ENCODE peak calls at places on chromosomes 2 and 18, in five cellular contexts. One of them, this sample, is unnamed.

GRCh38 chr2:239913632-239914417 is 111.3 kb downstream of the NDUFA10 start:
- DNase-seq in AML-193: no peak
- DNase-seq in HS-5: no peak
- DNase-seq in activated T-helper 1 cell treated with anti-CD3 and anti-CD28 coated beads, Interleukin-12 subunit alpha, Interleukin-12 subunit beta, Interleukin-2, Interleukin-4 antibody, amounts not matched to agents 30 ng/mL and 10 ng/mL and 1 ng/mL, durations not matched to agents 14 hours and 24 hours and 36 hours: no peak
- DNase-seq in fibroblast of pulmonary artery: no peak
- DNase-seq in this sample: no peak

GRCh38 chr2:206231669-206232286 is 42.7 kb upstream of the ZDBF2 start:
- DNase-seq in AML-193: no peak
- DNase-seq in HS-5: no peak
- DNase-seq in activated T-helper 1 cell treated with anti-CD3 and anti-CD28 coated beads, Interleukin-12 subunit alpha, Interleukin-12 subunit beta, Interleukin-2, Interleukin-4 antibody, amounts not matched to agents 30 ng/mL and 10 ng/mL and 1 ng/mL, durations not matched to agents 14 hours and 24 hours and 36 hours: no peak
- DNase-seq in fibroblast of pulmonary artery: no peak
- DNase-seq in this sample: no peak

GRCh38 chr18:63336366-63337099 is 17.0 kb upstream of the BCL2 start:
- DNase-seq in AML-193: no peak
- DNase-seq in HS-5: peak
- DNase-seq in activated T-helper 1 cell treated with anti-CD3 and anti-CD28 coated beads, Interleukin-12 subunit alpha, Interleukin-12 subunit beta, Interleukin-2, Interleukin-4 antibody, amounts not matched to agents 30 ng/mL and 10 ng/mL and 1 ng/mL, durations not matched to agents 14 hours and 24 hours and 36 hours: no peak
- DNase-seq in fibroblast of pulmonary artery: peak
- DNase-seq in this sample: peak

GRCh38 chr18:72808688-72809087 is 59.1 kb downstream of the NETO1 start:
- DNase-seq in AML-193: no peak
- DNase-seq in HS-5: no peak
- DNase-seq in activated T-helper 1 cell treated with anti-CD3 and anti-CD28 coated beads, Interleukin-12 subunit alpha, Interleukin-12 subunit beta, Interleukin-2, Interleukin-4 antibody, amounts not matched to agents 30 ng/mL and 10 ng/mL and 1 ng/mL, durations not matched to agents 14 hours and 24 hours and 36 hours: no peak
- DNase-seq in fibroblast of pulmonary artery: no peak
- DNase-seq in this sample: no peak

GRCh38 chr18:75208055-75208835 is 694 bp downstream of the PTGR3 start:
- DNase-seq in AML-193: peak
- DNase-seq in HS-5: no peak
- DNase-seq in activated T-helper 1 cell treated with anti-CD3 and anti-CD28 coated beads, Interleukin-12 subunit alpha, Interleukin-12 subunit beta, Interleukin-2, Interleukin-4 antibody, amounts not matched to agents 30 ng/mL and 10 ng/mL and 1 ng/mL, durations not matched to agents 14 hours and 24 hours and 36 hours: peak
- DNase-seq in fibroblast of pulmonary artery: peak
- DNase-seq in this sample: no peak

GRCh38 chr2:185181901-185182300 is 556.7 kb upstream of the FSIP2 start:
- DNase-seq in AML-193: no peak
- DNase-seq in HS-5: no peak
- DNase-seq in activated T-helper 1 cell treated with anti-CD3 and anti-CD28 coated beads, Interleukin-12 subunit alpha, Interleukin-12 subunit beta, Interleukin-2, Interleukin-4 antibody, amounts not matched to agents 30 ng/mL and 10 ng/mL and 1 ng/mL, durations not matched to agents 14 hours and 24 hours and 36 hours: no peak
- DNase-seq in fibroblast of pulmonary artery: no peak
- DNase-seq in this sample: no peak

GRCh38 chr2:31606511-31606910 is 25.8 kb upstream of the SRD5A2 start:
- DNase-seq in AML-193: no peak
- DNase-seq in HS-5: no peak
- DNase-seq in activated T-helper 1 cell treated with anti-CD3 and anti-CD28 coated beads, Interleukin-12 subunit alpha, Interleukin-12 subunit beta, Interleukin-2, Interleukin-4 antibody, amounts not matched to agents 30 ng/mL and 10 ng/mL and 1 ng/mL, durations not matched to agents 14 hours and 24 hours and 36 hours: no peak
- DNase-seq in fibroblast of pulmonary artery: no peak
- DNase-seq in this sample: no peak

GRCh38 chr2:154029504-154029903 is 157.8 kb downstream of the GALNT13 start:
- DNase-seq in AML-193: no peak
- DNase-seq in HS-5: no peak
- DNase-seq in activated T-helper 1 cell treated with anti-CD3 and anti-CD28 coated beads, Interleukin-12 subunit alpha, Interleukin-12 subunit beta, Interleukin-2, Interleukin-4 antibody, amounts not matched to agents 30 ng/mL and 10 ng/mL and 1 ng/mL, durations not matched to agents 14 hours and 24 hours and 36 hours: no peak
- DNase-seq in fibroblast of pulmonary artery: no peak
- DNase-seq in this sample: no peak

GRCh38 chr18:24220318-24220688 is 81.4 kb downstream of the CABYR start:
- DNase-seq in AML-193: no peak
- DNase-seq in HS-5: no peak
- DNase-seq in activated T-helper 1 cell treated with anti-CD3 and anti-CD28 coated beads, Interleukin-12 subunit alpha, Interleukin-12 subunit beta, Interleukin-2, Interleukin-4 antibody, amounts not matched to agents 30 ng/mL and 10 ng/mL and 1 ng/mL, durations not matched to agents 14 hours and 24 hours and 36 hours: no peak
- DNase-seq in fibroblast of pulmonary artery: no peak
- DNase-seq in this sample: no peak

GRCh38 chr2:161136696-161137324 is 23.4 kb upstream of the TANK start:
- DNase-seq in AML-193: peak
- DNase-seq in HS-5: no peak
- DNase-seq in activated T-helper 1 cell treated with anti-CD3 and anti-CD28 coated beads, Interleukin-12 subunit alpha, Interleukin-12 subunit beta, Interleukin-2, Interleukin-4 antibody, amounts not matched to agents 30 ng/mL and 10 ng/mL and 1 ng/mL, durations not matched to agents 14 hours and 24 hours and 36 hours: peak
- DNase-seq in fibroblast of pulmonary artery: peak
- DNase-seq in this sample: no peak

GRCh38 chr2:112164876-112165275 is 26.7 kb downstream of the FBLN7 start:
- DNase-seq in AML-193: no peak
- DNase-seq in HS-5: no peak
- DNase-seq in activated T-helper 1 cell treated with anti-CD3 and anti-CD28 coated beads, Interleukin-12 subunit alpha, Interleukin-12 subunit beta, Interleukin-2, Interleukin-4 antibody, amounts not matched to agents 30 ng/mL and 10 ng/mL and 1 ng/mL, durations not matched to agents 14 hours and 24 hours and 36 hours: no peak
- DNase-seq in fibroblast of pulmonary artery: no peak
- DNase-seq in this sample: no peak

GRCh38 chr2:48482774-48483173 is 47.2 kb upstream of the STON1 start:
- DNase-seq in AML-193: no peak
- DNase-seq in HS-5: no peak
- DNase-seq in activated T-helper 1 cell treated with anti-CD3 and anti-CD28 coated beads, Interleukin-12 subunit alpha, Interleukin-12 subunit beta, Interleukin-2, Interleukin-4 antibody, amounts not matched to agents 30 ng/mL and 10 ng/mL and 1 ng/mL, durations not matched to agents 14 hours and 24 hours and 36 hours: no peak
- DNase-seq in fibroblast of pulmonary artery: peak
- DNase-seq in this sample: no peak

GRCh38 chr18:31657823-31658669 is 26.3 kb downstream of the B4GALT6 start:
- DNase-seq in AML-193: no peak
- DNase-seq in HS-5: no peak
- DNase-seq in activated T-helper 1 cell treated with anti-CD3 and anti-CD28 coated beads, Interleukin-12 subunit alpha, Interleukin-12 subunit beta, Interleukin-2, Interleukin-4 antibody, amounts not matched to agents 30 ng/mL and 10 ng/mL and 1 ng/mL, durations not matched to agents 14 hours and 24 hours and 36 hours: no peak
- DNase-seq in fibroblast of pulmonary artery: no peak
- DNase-seq in this sample: no peak

GRCh38 chr2:118481336-118481735 is 366.1 kb downstream of the EN1 start:
- DNase-seq in AML-193: no peak
- DNase-seq in HS-5: no peak
- DNase-seq in activated T-helper 1 cell treated with anti-CD3 and anti-CD28 coated beads, Interleukin-12 subunit alpha, Interleukin-12 subunit beta, Interleukin-2, Interleukin-4 antibody, amounts not matched to agents 30 ng/mL and 10 ng/mL and 1 ng/mL, durations not matched to agents 14 hours and 24 hours and 36 hours: no peak
- DNase-seq in fibroblast of pulmonary artery: no peak
- DNase-seq in this sample: no peak

GRCh38 chr2:8567469-8568108 is 114.3 kb upstream of the ID2 start:
- DNase-seq in AML-193: no peak
- DNase-seq in HS-5: no peak
- DNase-seq in activated T-helper 1 cell treated with anti-CD3 and anti-CD28 coated beads, Interleukin-12 subunit alpha, Interleukin-12 subunit beta, Interleukin-2, Interleukin-4 antibody, amounts not matched to agents 30 ng/mL and 10 ng/mL and 1 ng/mL, durations not matched to agents 14 hours and 24 hours and 36 hours: no peak
- DNase-seq in fibroblast of pulmonary artery: peak
- DNase-seq in this sample: no peak